ENCODE peak calls at places on chromosomes 6 and 20, in five cellular contexts. One of them, this sample, is unnamed.

GRCh38 chr20:63124782-63125580 is 91.0 kb downstream of the YTHDF1 start:
- DNase-seq in suprapubic skin: peak; percentile 49
- DNase-seq in psoas muscle: no peak
- DNase-seq in body of pancreas: peak; percentile 2
- DNase-seq in AG10803: no peak
- DNase-seq in this sample: no peak

GRCh38 chr6:2558098-2558770 is 192.5 kb downstream of the MYLK4 start:
- DNase-seq in AG10803: no peak
- DNase-seq in psoas muscle: no peak
- DNase-seq in body of pancreas: no peak
- DNase-seq in suprapubic skin: no peak
- DNase-seq in this sample: no peak

GRCh38 chr6:3534599-3534998 is 77.7 kb upstream of the SLC22A23 start:
- DNase-seq in suprapubic skin: no peak
- DNase-seq in body of pancreas: no peak
- DNase-seq in psoas muscle: no peak
- DNase-seq in AG10803: no peak
- DNase-seq in this sample: peak; percentile 83

GRCh38 chr6:7836371-7837026 is 74.1 kb downstream of the TXNDC5 start:
- DNase-seq in psoas muscle: no peak
- DNase-seq in AG10803: no peak
- DNase-seq in suprapubic skin: no peak
- DNase-seq in body of pancreas: no peak
- DNase-seq in this sample: no peak

GRCh38 chr6:73585566-73586415 is 65.0 kb upstream of the EEF1A1 start:
- DNase-seq in body of pancreas: peak; percentile 31
- DNase-seq in suprapubic skin: no peak
- DNase-seq in AG10803: peak; percentile 77
- DNase-seq in psoas muscle: no peak
- DNase-seq in this sample: peak; percentile 87

GRCh38 chr6:44505751-44506150 is 118.2 kb downstream of the CDC5L start:
- DNase-seq in psoas muscle: no peak
- DNase-seq in suprapubic skin: no peak
- DNase-seq in body of pancreas: no peak
- DNase-seq in AG10803: no peak
- DNase-seq in this sample: no peak

GRCh38 chr6:150395388-150396009 is 26.7 kb downstream of the IYD start:
- DNase-seq in body of pancreas: peak; percentile 47
- DNase-seq in AG10803: peak; percentile 65
- DNase-seq in suprapubic skin: no peak
- DNase-seq in psoas muscle: no peak
- DNase-seq in this sample: peak; percentile 67

GRCh38 chr6:158807515-158808441 is 11.4 kb downstream of the EZR start:
- DNase-seq in suprapubic skin: no peak
- DNase-seq in psoas muscle: no peak
- DNase-seq in body of pancreas: no peak
- DNase-seq in AG10803: no peak
- DNase-seq in this sample: no peak

GRCh38 chr6:169792306-169793015 is 41.0 kb downstream of the ERMARD start:
- DNase-seq in psoas muscle: no peak
- DNase-seq in body of pancreas: no peak
- DNase-seq in suprapubic skin: peak; percentile 37
- DNase-seq in AG10803: no peak
- DNase-seq in this sample: no peak

GRCh38 chr20:13857304-13857703 is 72.5 kb downstream of the NDUFAF5 start:
- DNase-seq in psoas muscle: peak; percentile 79
- DNase-seq in body of pancreas: no peak
- DNase-seq in AG10803: peak; percentile 31
- DNase-seq in suprapubic skin: no peak
- DNase-seq in this sample: no peak

GRCh38 chr6:87104657-87105056 is 9.8 kb upstream of the CGA start:
- DNase-seq in psoas muscle: no peak
- DNase-seq in body of pancreas: no peak
- DNase-seq in AG10803: no peak
- DNase-seq in suprapubic skin: no peak
- DNase-seq in this sample: no peak

GRCh38 chr6:28597217-28597835 is 71.6 kb downstream of the GPX5 start:
- DNase-seq in AG10803: peak; percentile 39
- DNase-seq in body of pancreas: no peak
- DNase-seq in suprapubic skin: no peak
- DNase-seq in psoas muscle: no peak
- DNase-seq in this sample: peak; percentile 88

GRCh38 chr6:1136856-1137255 is 175.0 kb upstream of the FOXQ1 start:
- DNase-seq in suprapubic skin: no peak
- DNase-seq in AG10803: peak; percentile 8
- DNase-seq in body of pancreas: no peak
- DNase-seq in psoas muscle: no peak
- DNase-seq in this sample: no peak

GRCh38 chr20:48456361-48457184 is 371.2 kb downstream of the PREX1 start:
- DNase-seq in suprapubic skin: no peak
- DNase-seq in AG10803: no peak
- DNase-seq in body of pancreas: no peak
- DNase-seq in psoas muscle: no peak
- DNase-seq in this sample: no peak

DNA sequence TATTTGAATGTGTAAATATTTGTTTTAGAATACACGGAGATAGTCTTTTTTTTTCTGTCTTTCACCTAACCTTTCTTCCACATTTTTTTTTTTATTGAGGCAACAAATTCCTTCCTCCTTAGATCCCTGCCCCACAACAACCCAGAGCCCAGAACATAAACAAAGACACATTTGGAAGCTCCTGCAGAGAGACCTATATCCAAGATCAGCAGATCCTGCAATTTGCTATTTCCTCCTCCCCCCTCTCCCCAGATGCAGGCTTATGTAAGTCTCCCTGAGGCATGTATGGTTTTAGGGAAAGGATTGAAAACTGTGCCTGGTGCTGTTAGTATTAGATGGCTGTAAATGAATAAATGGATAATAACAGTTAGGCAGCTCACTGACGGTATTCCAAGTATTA is 608.2 kb upstream of the CITED2 start:
- DNase-seq in AG10803: peak; percentile 93
- DNase-seq in psoas muscle: no peak
- DNase-seq in suprapubic skin: no peak
- DNase-seq in body of pancreas: no peak
- DNase-seq in this sample: peak; percentile 64
- H3K4me3 ChIP-seq in AG10803: no peak overlapping the region
- H3K4me3 ChIP-seq in psoas muscle: no peak overlapping the region
- H3K4me3 ChIP-seq in suprapubic skin: no peak overlapping the region
- H3K4me3 ChIP-seq in body of pancreas: no peak overlapping the region
- H3K4me3 ChIP-seq in this sample: no peak overlapping the region

DNA sequence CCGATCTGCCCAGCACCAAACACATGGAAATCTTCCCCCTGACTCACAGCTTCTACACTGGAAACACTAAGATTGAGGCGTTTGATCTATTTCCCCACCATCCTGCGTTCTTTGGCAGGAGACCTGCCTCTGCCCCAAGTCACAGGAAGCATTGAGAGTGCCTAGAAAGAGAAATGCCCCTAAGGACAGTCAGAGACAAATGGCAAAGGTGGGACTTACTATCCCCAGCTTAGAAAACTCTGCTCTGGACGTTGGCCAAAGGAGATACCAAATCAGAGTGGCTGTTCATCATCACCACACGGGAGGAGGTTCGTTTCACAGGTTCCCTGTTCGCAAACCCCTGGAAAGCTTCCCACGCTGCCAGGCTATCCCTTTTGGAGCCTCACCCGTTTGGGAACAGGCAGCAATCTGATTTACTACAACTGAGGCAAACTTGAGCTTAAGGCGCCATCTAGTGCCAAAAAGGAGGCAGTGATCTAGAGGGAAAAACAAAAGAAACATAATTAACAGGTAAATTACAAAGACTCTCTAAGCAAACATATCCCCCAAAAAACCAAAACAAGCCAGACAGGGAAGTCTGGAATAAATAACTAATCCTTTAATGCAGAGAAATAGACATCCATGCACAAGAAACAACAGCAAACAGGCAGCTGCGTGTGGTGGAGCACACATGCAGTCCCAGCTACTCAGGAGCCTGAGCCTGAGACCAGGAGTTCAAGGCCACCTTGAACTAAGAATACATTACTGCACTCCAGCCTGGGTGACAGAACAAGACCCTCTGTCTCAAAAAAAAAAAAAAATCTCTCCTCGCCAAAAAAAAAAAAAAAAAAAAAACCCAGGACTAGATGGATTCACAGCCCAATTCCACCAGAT is 48.4 kb upstream of the SRSF6 start:
- DNase-seq in AG10803: peak; percentile 59
- DNase-seq in suprapubic skin: no peak
- DNase-seq in body of pancreas: no peak
- DNase-seq in psoas muscle: no peak
- DNase-seq in this sample: peak; percentile 65
- TF ChIP-seq CTCF in AG10803: peak; percentile 92
- TF ChIP-seq CTCF in suprapubic skin: no peak
- TF ChIP-seq CTCF in body of pancreas: peak; percentile 15
- TF ChIP-seq CTCF in psoas muscle: peak; percentile 30
- TF ChIP-seq CTCF in this sample: peak; percentile 72

DNA sequence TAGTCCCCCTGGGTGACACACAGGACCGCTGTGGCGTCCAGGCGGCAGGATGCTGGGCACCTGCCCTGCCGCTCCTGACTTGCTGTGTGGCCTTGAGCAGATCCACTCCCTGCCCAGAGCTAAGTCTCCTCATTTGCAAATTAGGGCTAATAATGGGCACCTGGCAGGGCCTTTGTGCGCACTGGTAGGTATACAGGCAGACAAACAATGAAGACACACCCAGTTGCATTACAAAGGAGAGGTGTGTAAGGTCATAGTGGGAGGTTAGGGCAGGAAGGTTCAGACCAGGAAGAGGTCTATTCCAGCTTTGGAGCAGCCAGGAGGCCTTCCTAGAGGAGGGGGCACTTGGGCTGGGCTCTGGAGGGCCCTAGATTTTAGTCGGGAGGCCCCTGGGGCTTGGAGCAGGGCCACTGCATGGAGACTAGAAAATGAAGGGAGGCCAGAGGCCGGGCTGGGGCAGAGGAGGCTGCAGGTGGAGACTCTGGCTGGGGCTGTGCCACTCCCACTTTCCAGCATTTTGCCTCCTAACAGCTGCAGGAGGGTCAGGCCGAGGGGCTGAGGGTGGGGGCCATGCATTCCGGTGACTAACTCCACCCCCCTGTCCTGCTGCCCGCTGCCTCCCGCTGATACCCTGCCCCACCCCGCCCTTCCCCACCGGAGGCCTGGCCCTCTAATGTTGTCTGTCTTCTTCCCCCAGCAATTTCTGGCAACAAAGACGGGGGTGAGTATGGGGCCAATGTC is 28.5 kb downstream of the MYH7B start:
- DNase-seq in body of pancreas: no peak
- DNase-seq in psoas muscle: no peak
- DNase-seq in AG10803: no peak
- DNase-seq in suprapubic skin: no peak
- DNase-seq in this sample: no peak
- H3K4me3 ChIP-seq in body of pancreas: no peak overlapping the region
- H3K4me3 ChIP-seq in psoas muscle: no peak overlapping the region
- H3K4me3 ChIP-seq in AG10803: no peak overlapping the region
- H3K4me3 ChIP-seq in suprapubic skin: no peak overlapping the region
- H3K4me3 ChIP-seq in this sample: no peak overlapping the region

DNA sequence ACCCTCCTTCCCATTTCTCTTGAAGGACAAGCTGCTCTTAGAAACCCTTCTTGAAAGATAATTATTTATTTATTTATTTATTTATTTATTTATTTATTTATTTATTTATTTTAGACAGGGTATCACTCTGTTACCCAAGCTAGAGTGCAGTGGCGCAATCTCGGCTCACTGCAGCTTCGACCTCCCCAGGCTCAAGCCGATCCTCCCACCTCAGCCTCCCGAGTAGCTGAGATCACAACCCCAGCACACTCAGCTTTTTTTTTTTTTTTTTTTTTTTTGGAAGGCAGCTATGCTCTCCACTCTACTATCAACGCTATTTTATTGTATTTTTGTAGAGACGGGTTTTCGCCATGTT is 1.2 kb upstream of the HEBP2 start:
- DNase-seq in psoas muscle: no peak
- DNase-seq in body of pancreas: no peak
- DNase-seq in suprapubic skin: no peak
- DNase-seq in AG10803: no peak
- DNase-seq in this sample: no peak
- TF ChIP-seq CTCF in psoas muscle: no peak
- TF ChIP-seq CTCF in body of pancreas: no peak
- TF ChIP-seq CTCF in suprapubic skin: no peak
- TF ChIP-seq CTCF in AG10803: no peak
- TF ChIP-seq CTCF in this sample: no peak

DNA sequence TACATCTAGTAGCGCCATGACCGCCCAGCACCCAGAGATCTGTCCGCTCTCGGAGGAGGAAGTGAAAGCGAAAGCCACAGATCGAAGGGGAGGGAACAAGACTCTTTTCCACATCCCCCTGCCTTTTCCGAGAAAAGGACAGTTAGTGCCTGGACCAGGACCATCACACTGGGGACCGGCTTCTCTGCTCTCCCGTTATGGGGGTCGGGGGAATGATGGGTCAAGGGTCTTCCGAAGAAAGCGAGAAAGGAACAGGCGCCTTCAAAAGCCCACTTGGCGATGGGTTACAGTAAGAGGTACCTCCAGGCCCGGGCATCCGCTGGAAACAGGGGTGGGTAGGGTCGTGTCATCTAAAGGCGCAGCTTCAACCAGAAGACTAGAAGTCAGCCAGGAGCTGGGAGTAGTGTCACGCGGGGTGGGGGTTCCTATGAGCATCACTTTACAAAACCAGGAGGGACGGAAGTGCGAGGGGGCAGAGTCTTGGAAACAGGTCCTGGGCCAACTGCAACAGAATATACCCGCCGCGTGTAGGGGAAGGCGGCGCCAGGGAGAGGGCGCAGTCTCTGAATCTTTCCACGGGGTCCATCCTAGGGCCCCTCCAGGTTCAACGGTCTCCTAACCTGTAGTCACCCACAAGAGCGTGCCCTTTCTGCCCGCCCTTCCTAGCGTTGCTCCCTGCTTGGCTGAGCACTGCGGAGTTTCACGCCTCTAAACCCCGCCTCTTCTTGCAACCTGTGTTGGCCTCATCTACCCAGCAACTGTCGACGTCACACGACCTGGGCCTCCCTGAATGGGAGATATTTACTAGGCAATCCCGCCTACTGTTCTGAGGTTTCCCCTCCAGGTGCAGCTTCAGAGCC is at the start of gene PSMB8:
- DNase-seq in suprapubic skin: peak; percentile 98
- DNase-seq in AG10803: peak; percentile 91
- DNase-seq in body of pancreas: peak; percentile 98
- DNase-seq in psoas muscle: peak; percentile 93
- DNase-seq in this sample: peak; percentile 93
- H3K4me3 ChIP-seq in suprapubic skin: peak within 1 kb of the TSS; percentile 69
- H3K4me3 ChIP-seq in AG10803: peak within 1 kb of the TSS; percentile 91
- H3K4me3 ChIP-seq in body of pancreas: peak within 1 kb of the TSS; percentile 39
- H3K4me3 ChIP-seq in psoas muscle: peak within 1 kb of the TSS; percentile 69
- H3K4me3 ChIP-seq in this sample: peak within 1 kb of the TSS; percentile 69

DNA sequence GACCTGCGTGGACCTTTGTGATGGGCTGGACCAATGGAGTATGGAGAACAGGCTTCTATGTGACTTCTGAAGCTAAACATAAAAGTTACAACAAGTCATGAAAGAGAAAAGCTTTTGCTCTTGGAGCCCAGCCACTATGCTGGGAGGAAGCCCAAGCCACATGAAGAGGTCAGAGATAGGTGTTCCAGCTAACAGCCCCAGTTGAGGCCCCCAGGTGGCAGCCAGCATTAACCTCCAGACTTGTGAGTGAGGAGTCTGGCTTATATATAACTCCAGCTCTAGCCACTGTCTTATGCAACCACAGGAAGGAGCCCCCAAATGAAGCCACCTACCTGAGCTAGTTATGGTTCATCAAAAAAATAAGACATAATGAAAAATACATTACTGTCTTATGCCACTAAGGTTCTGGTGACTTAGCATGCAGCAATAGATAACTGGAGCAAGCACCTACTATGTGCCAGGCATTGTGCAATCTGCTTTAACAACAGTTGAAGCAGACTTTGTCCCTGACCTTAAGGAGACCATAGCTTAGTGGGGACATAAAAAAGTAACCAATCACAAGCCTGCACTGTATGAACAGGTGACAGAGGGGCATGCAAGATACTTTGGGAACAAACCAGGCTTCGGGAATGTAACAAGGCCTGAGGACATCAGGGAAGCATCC is 599.6 kb downstream of the PTPRT start:
- DNase-seq in suprapubic skin: no peak
- DNase-seq in AG10803: no peak
- DNase-seq in psoas muscle: no peak
- DNase-seq in body of pancreas: no peak
- DNase-seq in this sample: no peak
- TF ChIP-seq CTCF in suprapubic skin: no peak
- TF ChIP-seq CTCF in AG10803: no peak
- TF ChIP-seq CTCF in psoas muscle: no peak
- TF ChIP-seq CTCF in body of pancreas: no peak
- TF ChIP-seq CTCF in this sample: no peak

This sample was measured in cardiac fibroblast.